ENCODE peak calls at places on chromosomes 1 and 21, in four cellular contexts. H, E, G and I are unnamed samples. For H3K4me1, the result is how much of the 10 kb centered on the place peaks cover.

GRCh38 chr1:9202240-9202870 is 32.2 kb upstream of the H6PD start:
- DNase-seq in H (no peak), G (no peak), E (no peak), I (no peak)

GRCh38 chr1:58883037-58883887 is 99.4 kb upstream of the JUN start:
- DNase-seq in G (peak), H (peak), E (no peak), I (peak)

GRCh38 chr1:221035680-221036153 is 156.5 kb downstream of the HLX start:
- DNase-seq in E (no peak), H (peak), G (no peak), I (no peak)

GRCh38 chr1:195195423-195196057 is 1412.7 kb downstream of the KCNT2 start:
- DNase-seq in E (no peak), G (no peak), H (no peak), I (no peak)

GRCh38 chr1:170309389-170310013 is 163.7 kb downstream of the NTMT2 start:
- DNase-seq in E (peak), G (no peak), H (no peak), I (no peak)

GRCh38 chr1:32871364-32872188 is 864 bp upstream of the FNDC5 start:
- DNase-seq in E (no peak), G (no peak), H (no peak), I (no peak)

GRCh38 chr1:21874778-21875547 is 62.1 kb downstream of the HSPG2 start:
- DNase-seq in G (no peak), E (no peak), H (no peak), I (no peak)

GRCh38 chr1:63124666-63125191 is 197.6 kb upstream of the FOXD3 start:
- DNase-seq in E (no peak), H (no peak), G (no peak), I (no peak)

GRCh38 chr1:247386695-247387094 is 29.3 kb upstream of the NLRP3 start:
- DNase-seq in G (no peak), H (no peak), E (no peak), I (no peak)

GRCh38 chr1:105544475-105544874 is 1512.0 kb upstream of the PRMT6 start:
- DNase-seq in E (no peak), H (no peak), G (no peak), I (no peak)

GRCh38 chr1:25676488-25676887 is 59.9 kb downstream of the MAN1C1 start:
- DNase-seq in G (no peak), E (no peak), H (no peak), I (no peak)

GRCh38 chr1:187044393-187044792 is 215.6 kb downstream of the PLA2G4A start:
- DNase-seq in H (no peak), E (no peak), G (no peak), I (no peak)

GRCh38 chr1:217846733-217847132 is 215.6 kb downstream of the SPATA17 start:
- DNase-seq in G (no peak), H (no peak), E (no peak), I (no peak)

GRCh38 chr1:85264150-85264549 is 4.7 kb upstream of the C1orf52 start:
- DNase-seq in E (no peak), H (no peak), G (no peak), I (no peak)

GRCh38 chr1:193325042-193325441 is 138.6 kb upstream of the B3GALT2 start:
- DNase-seq in E (no peak), G (no peak), H (no peak), I (no peak)

GRCh38 chr1:85148524-85149250 is 52.1 kb downstream of the SYDE2 start:
- DNase-seq in H (no peak), E (no peak), G (no peak), I (no peak)

GRCh38 chr1:44801491-44802305 is 1.5 kb downstream of the PLK3 start:
- DNase-seq in G (peak), H (no peak), E (no peak), I (no peak)

GRCh38 chr1:64240209-64240608 is 36.8 kb downstream of the UBE2U start:
- DNase-seq in H (no peak), G (no peak), E (no peak), I (no peak)

GRCh38 chr21:46457801-46458314 is 833 bp upstream of the DIP2A start:
- DNase-seq in G (peak), H (peak), E (no peak), I (no peak)

GRCh38 chr1:193070942-193071341 is 11.5 kb downstream of the RO60 start:
- DNase-seq in H (no peak), G (no peak), E (no peak), I (no peak)

GRCh38 chr1:115182012-115182715 is 92.9 kb upstream of the TSPAN2 start:
- DNase-seq in H (peak), G (no peak), E (no peak), I (no peak)

GRCh38 chr1:212671342-212672031 is 28.2 kb downstream of the BATF3 start:
- DNase-seq in H (peak), G (no peak), E (no peak), I (peak)

GRCh38 chr21:25313891-25314646 is 293.2 kb downstream of the MRPL39 start:
- DNase-seq in E (no peak), H (no peak), G (no peak), I (no peak)

GRCh38 chr1:3467096-3468036 is 12.9 kb downstream of the ARHGEF16 start:
- DNase-seq in G (peak), E (no peak), H (no peak), I (no peak)

GRCh38 chr21:41366522-41367151 is 4.8 kb downstream of the MX2 start:
- DNase-seq in G (peak), E (no peak), H (peak), I (no peak)

GRCh38 chr1:216390956-216391355 is 32.3 kb downstream of the USH2A start:
- DNase-seq in H (no peak), G (no peak), E (no peak), I (no peak)

GRCh38 chr1:89827902-89828301 is 7.1 kb downstream of the LRRC8D start:
- DNase-seq in G (no peak), H (no peak), E (no peak), I (no peak)
- H3K4me1 ChIP-seq in G (under half), H (under half), E (under half), I (under half)

GRCh38 chr1:211485480-211485857 is 6.5 kb downstream of the RD3 start:
- DNase-seq in H (no peak), G (no peak), E (no peak), I (no peak)

GRCh38 chr1:211488641-211489040 is 3.3 kb downstream of the RD3 start:
- DNase-seq in E (no peak), G (no peak), H (no peak), I (no peak)

GRCh38 chr1:211490038-211490678 is 1.8 kb downstream of the RD3 start:
- DNase-seq in E (no peak), H (no peak), G (no peak), I (no peak)

GRCh38 chr1:211487082-211487481 is 4.9 kb downstream of the RD3 start:
- DNase-seq in H (no peak), G (no peak), E (no peak), I (no peak)

GRCh38 chr1:211487672-211488208 is 4.2 kb downstream of the RD3 start:
- DNase-seq in H (no peak), G (no peak), E (no peak), I (no peak)
- TF ChIP-seq CTCF in H (no peak), G (no peak), E (no peak), I (no peak)

GRCh38 chr1:28779751-28780150 is 32.2 kb upstream of the OPRD1 start:
- DNase-seq in E (no peak), H (no peak), G (no peak), I (no peak)

GRCh38 chr1:28775121-28775942 is 36.6 kb upstream of the OPRD1 start:
- DNase-seq in E (no peak), G (peak), H (no peak), I (peak)

GRCh38 chr1:28776341-28776740 is 35.6 kb upstream of the OPRD1 start:
- DNase-seq in H (no peak), E (no peak), G (no peak), I (no peak)

GRCh38 chr1:28781305-28781704 is 30.7 kb upstream of the OPRD1 start:
- DNase-seq in E (no peak), H (no peak), G (no peak), I (no peak)

DNA sequence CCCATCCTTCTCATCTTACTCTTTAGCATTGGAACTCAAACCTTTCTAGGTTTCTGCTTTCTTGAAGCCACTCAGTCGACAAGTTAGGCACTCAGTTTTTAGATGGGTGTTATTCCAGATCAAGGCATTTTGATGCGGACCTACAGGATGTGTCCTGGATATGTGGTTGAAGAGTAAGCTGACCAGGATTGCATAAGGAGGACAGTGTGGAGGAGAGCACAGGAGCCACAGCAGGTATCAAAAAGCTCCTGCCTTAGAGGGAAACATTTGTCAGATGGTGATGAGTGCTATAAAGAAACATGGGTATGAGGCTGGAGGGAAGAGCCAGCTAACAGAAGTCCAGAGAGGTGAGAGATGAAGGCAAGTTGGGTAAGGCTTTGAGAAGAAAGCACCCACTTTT is 33.9 kb upstream of the OPRD1 start:
- DNase-seq in G (no peak), E (no peak), H (no peak), I (no peak)
- TF ChIP-seq EP300 in G (no peak), E (no peak), H (no peak), I (no peak)

DNA sequence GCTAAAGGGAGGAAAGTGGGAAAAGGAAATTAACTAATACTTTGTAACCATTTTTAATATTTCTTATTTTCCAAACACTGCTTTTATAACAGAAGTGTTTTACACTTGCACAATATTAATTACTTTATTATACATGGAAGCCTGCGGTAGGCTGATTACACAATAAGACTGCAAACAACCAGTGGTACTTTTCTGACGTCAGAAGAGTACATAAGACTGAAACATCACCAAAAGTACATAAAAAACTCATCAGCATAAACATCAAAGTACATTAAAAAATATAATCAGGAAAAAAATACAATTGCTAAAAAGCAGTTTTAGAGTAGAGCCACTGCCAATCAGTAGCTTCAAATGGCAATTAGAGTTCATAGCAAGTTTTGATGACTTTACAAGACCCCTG is 4.6 kb downstream of the ZNF281 start:
- DNase-seq in E (no peak), H (peak), G (no peak), I (no peak)
- H3K4me1 ChIP-seq in E (under half), H (half or more), G (half or more), I (under half)

GRCh38 chr1:171715813-171716251 is 26.0 kb downstream of the VAMP4 start:
- DNase-seq in H (peak), E (no peak), G (no peak), I (no peak)
- TF ChIP-seq CTCF in H (peak), E (peak), G (peak), I (peak)

GRCh38 chr1:67572217-67572593 is 112.8 kb upstream of the GADD45A start:
- DNase-seq in E (no peak), H (no peak), G (no peak), I (no peak)

GRCh38 chr1:67574221-67574620 is 110.8 kb upstream of the GADD45A start:
- DNase-seq in H (no peak), G (no peak), E (no peak), I (no peak)

GRCh38 chr1:67571406-67571805 is 113.6 kb upstream of the GADD45A start:
- DNase-seq in G (no peak), E (no peak), H (no peak), I (no peak)

GRCh38 chr1:67573481-67573880 is 111.5 kb upstream of the GADD45A start:
- DNase-seq in E (no peak), G (no peak), H (no peak), I (no peak)

GRCh38 chr1:67572594-67573221 is 112.3 kb upstream of the GADD45A start:
- DNase-seq in E (no peak), H (no peak), G (no peak), I (no peak)
- TF ChIP-seq EP300 in E (no peak), H (no peak), G (no peak), I (no peak)

GRCh38 chr21:32771134-32771523 is 426 bp downstream of the PAXBP1 start:
- DNase-seq in G (peak), E (no peak), H (peak), I (peak)
- H3K4me1 ChIP-seq in G (under half), E (under half), H (under half), I (under half)

GRCh38 chr21:35607406-35607805 is 452.9 kb downstream of the SETD4 start:
- DNase-seq in G (no peak), E (no peak), H (no peak), I (no peak)
- TF ChIP-seq CTCF in G (no peak), E (no peak), H (no peak), I (no peak)